ENCODE peak calls at places on chromosome 4, in four cellular contexts. W is upper lobe of left lung, J is cardiac muscle cell, Y is GM23338. A is an unnamed sample.

GRCh38 chr4:68963389-68963788 is 11.8 kb upstream of the UGT2A3 start:
- DNase-seq in J (peak), W (no peak), Y (no peak), A (no peak)

GRCh38 chr4:133146574-133147198 is 2.4 kb upstream of the PCDH10 start:
- DNase-seq in W (no peak), J (peak), Y (peak), A (no peak)

GRCh38 chr4:76219299-76220055 is 5.9 kb upstream of the SCARB2 start:
- DNase-seq in J (no peak), W (no peak), Y (no peak), A (no peak)

GRCh38 chr4:121462660-121463261 is 81.9 kb upstream of the QRFPR start:
- DNase-seq in Y (peak), W (peak), J (peak), A (no peak)

GRCh38 chr4:177461606-177462005 is 19.4 kb upstream of the AGA start:
- DNase-seq in W (no peak), Y (no peak), J (peak), A (no peak)

GRCh38 chr4:5812506-5813229 is 80.2 kb downstream of the CRMP1 start:
- DNase-seq in J (peak), Y (peak), W (no peak), A (peak)

GRCh38 chr4:104728380-104729122 is 233.9 kb upstream of the CXXC4 start:
- DNase-seq in Y (no peak), J (no peak), W (no peak), A (no peak)

GRCh38 chr4:1366371-1367229 is 19.6 kb downstream of the UVSSA start:
- DNase-seq in W (no peak), Y (no peak), J (no peak), A (no peak)

GRCh38 chr4:2084316-2084715 is 25.2 kb downstream of the NAT8L start:
- DNase-seq in J (no peak), Y (no peak), W (peak), A (no peak)

GRCh38 chr4:26022346-26022891 is 108.4 kb downstream of the SMIM20 start:
- DNase-seq in J (no peak), Y (no peak), W (peak), A (no peak)

GRCh38 chr4:38024203-38024504 is 64.0 kb downstream of the PTTG2 start:
- DNase-seq in Y (no peak), J (peak), W (no peak), A (no peak)

GRCh38 chr4:95507147-95507546 is 41.6 kb downstream of the UNC5C start:
- DNase-seq in W (no peak), Y (no peak), J (no peak), A (no peak)

GRCh38 chr4:53920116-53920515 is 144.3 kb downstream of the CHIC2 start:
- DNase-seq in Y (peak), W (peak), J (no peak), A (no peak)

GRCh38 chr4:183201331-183201730 is 102.3 kb downstream of the WWC2 start:
- DNase-seq in Y (no peak), J (no peak), W (no peak), A (no peak)

GRCh38 chr4:85127653-85128052 is 161.2 kb upstream of the WDFY3 start:
- DNase-seq in Y (peak), W (no peak), J (peak), A (peak)

GRCh38 chr4:177427097-177427665 is 15.1 kb downstream of the AGA start:
- DNase-seq in W (no peak), Y (no peak), J (no peak), A (no peak)

GRCh38 chr4:158667651-158668198 is 4.0 kb downstream of the C4orf46 start:
- DNase-seq in W (no peak), J (peak), Y (peak), A (no peak)

DNA sequence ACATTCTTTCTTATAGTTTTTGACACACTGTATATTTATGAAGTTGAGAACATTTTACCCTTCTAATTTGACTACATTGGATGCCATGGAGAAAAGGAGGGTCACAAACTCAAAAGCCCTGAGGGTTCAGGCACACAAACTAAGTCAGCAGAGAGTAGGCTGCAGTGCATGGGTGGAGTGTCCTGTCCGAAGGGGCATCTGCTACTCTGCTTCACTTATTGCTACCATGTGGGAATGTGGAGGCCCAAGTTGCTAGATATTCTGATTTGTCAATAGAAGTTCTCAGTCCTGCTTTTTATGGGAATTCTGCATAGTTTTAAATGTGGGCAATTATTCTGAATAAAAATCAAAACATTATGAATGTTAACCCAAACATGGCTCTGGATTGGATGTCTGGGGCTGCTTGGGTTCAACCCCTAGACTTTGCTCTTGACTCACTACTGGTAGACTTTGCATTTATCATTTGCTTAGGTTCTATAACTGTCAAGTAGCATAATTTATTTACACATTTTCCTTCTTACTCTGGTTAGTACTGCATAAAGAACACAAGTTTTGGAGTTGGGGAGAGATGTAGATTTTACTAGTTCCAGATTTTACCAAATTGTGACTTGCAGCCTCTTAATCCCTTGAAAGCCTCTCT is 255.1 kb downstream of the SPRY1 start:
- DNase-seq in J (no peak), W (no peak), Y (no peak), A (no peak)
- H3K27ac ChIP-seq in J (no peak), W (no peak), Y (no peak), A (no peak)

DNA sequence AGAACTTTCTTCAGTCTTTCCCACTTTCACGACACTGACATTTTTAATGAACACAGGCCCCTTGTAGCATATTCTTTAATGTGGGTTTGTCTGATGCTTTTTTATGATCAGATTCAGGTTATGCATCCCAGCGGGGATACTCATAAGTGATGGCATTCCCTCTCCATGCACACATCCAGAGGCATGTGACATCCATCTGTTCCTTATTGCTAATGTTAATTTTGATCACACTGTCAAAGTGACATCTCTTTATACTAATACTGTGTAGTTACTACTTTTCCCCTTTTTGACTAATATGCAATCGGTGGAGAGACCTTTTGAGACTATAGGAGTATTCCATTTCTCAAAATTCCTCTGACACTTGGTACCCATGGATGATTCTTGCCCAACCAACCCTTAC is 43.8 kb upstream of the HS3ST1 start:
- DNase-seq in J (no peak), Y (no peak), W (no peak), A (no peak)
- H3K27ac ChIP-seq in J (no peak), Y (no peak), W (no peak), A (no peak)

GRCh38 chr4:86543560-86544312 is 50.4 kb upstream of the PTPN13 start:
- DNase-seq in W (no peak), Y (peak), J (no peak), A (no peak)
- H3K27ac ChIP-seq in W (no peak), Y (no peak), J (no peak), A (no peak)

GRCh38 chr4:109444182-109444844 is 10.7 kb downstream of the SEC24B start:
- DNase-seq in Y (no peak), J (no peak), W (no peak), A (no peak)
- H3K27ac ChIP-seq in Y (no peak), J (no peak), W (no peak), A (no peak)

GRCh38 chr4:103415801-103416200 is 217.7 kb upstream of the CENPE start:
- DNase-seq in W (no peak), Y (no peak), J (no peak), A (no peak)
- H3K27ac ChIP-seq in W (no peak), Y (no peak), J (no peak), A (no peak)